ENCODE peak calls at places on chromosome 13, in nine cellular contexts. T, V, B, L, W, E, Q, Z and J are unnamed samples.

GRCh38 chr13:23743269-23743668 is 145.9 kb downstream of the MIPEP start:
- DNase-seq in W (no peak), Z (no peak), T (no peak), B (no peak), L (no peak), V (no peak), E (no peak), Q (no peak), J (no peak)

GRCh38 chr13:51534075-51534817 is 50.0 kb upstream of the WDFY2 start:
- DNase-seq in V (peak), T (peak), Z (no peak), Q (no peak), E (no peak), L (peak), B (peak), W (peak), J (peak)

GRCh38 chr13:73519720-73520119 is 460.9 kb downstream of the KLF5 start:
- DNase-seq in Z (no peak), V (no peak), B (no peak), Q (no peak), L (no peak), E (no peak), W (no peak), T (no peak), J (no peak)

GRCh38 chr13:71877280-71877653 is 10.3 kb upstream of the DACH1 start:
- DNase-seq in W (no peak), Z (no peak), L (no peak), T (no peak), E (no peak), V (no peak), B (no peak), Q (no peak), J (no peak)

GRCh38 chr13:100541882-100542545 is 46.6 kb downstream of the GGACT start:
- DNase-seq in Q (no peak), B (no peak), W (no peak), V (no peak), T (no peak), E (no peak), L (no peak), Z (no peak), J (no peak)

GRCh38 chr13:50476579-50476978 is 366.9 kb downstream of the DLEU7 start:
- DNase-seq in W (no peak), B (no peak), Z (no peak), E (no peak), V (no peak), Q (no peak), L (no peak), T (no peak), J (no peak)

GRCh38 chr13:45468676-45469075 is 3.9 kb downstream of the COG3 start:
- DNase-seq in V (no peak), Z (no peak), T (no peak), Q (no peak), E (no peak), W (no peak), B (no peak), L (no peak), J (no peak)

GRCh38 chr13:46748300-46748699 is 48.7 kb downstream of the ESD start:
- DNase-seq in W (no peak), L (no peak), B (no peak), T (no peak), V (no peak), E (no peak), Z (no peak), Q (no peak), J (no peak)